ENCODE peak calls at places on chromosomes 5 and 9, in four cellular contexts. Q is HCT116, D is K562, A is ovary. P is an unnamed sample.

GRCh38 chr9:4781408-4781807 is 11.3 kb upstream of the RCL1 start:
- DNase-seq in A (no peak), Q (no peak), D (no peak), P (no peak)

GRCh38 chr9:134210511-134210907 is 46.1 kb upstream of the RNU6ATAC start:
- DNase-seq in D (no peak), A (peak), Q (no peak), P (no peak)

GRCh38 chr5:65262094-65262493 is 219.6 kb downstream of the ADAMTS6 start:
- DNase-seq in D (peak), Q (no peak), A (peak), P (no peak)

GRCh38 chr5:109917154-109917546 is 227.4 kb downstream of the MAN2A1 start:
- DNase-seq in D (no peak), Q (no peak), A (no peak), P (no peak)

GRCh38 chr5:125262782-125263181 is 516.3 kb upstream of the ZNF608 start:
- DNase-seq in A (no peak), Q (no peak), D (no peak), P (no peak)

GRCh38 chr9:4077499-4078102 is 222.3 kb downstream of the GLIS3 start:
- DNase-seq in D (peak), Q (peak), A (peak), P (peak)

GRCh38 chr9:105879181-105879580 is 184.8 kb downstream of the TMEM38B start:
- DNase-seq in A (no peak), Q (no peak), D (peak), P (no peak)

GRCh38 chr9:70602364-70603019 is 188.0 kb upstream of the KLF9 start:
- DNase-seq in A (peak), Q (peak), D (peak), P (peak)

GRCh38 chr9:11414241-11414640 is 801.4 kb upstream of the PTPRD start:
- DNase-seq in Q (no peak), A (no peak), D (no peak), P (no peak)

GRCh38 chr5:1555011-1555807 is 31.4 kb upstream of the LPCAT1 start:
- DNase-seq in A (no peak), Q (peak), D (no peak), P (no peak)

GRCh38 chr9:113187935-113188595 is 33.0 kb downstream of the FKBP15 start:
- DNase-seq in D (no peak), A (no peak), Q (peak), P (no peak)

GRCh38 chr5:10275460-10275859 is 25.4 kb downstream of the CCT5 start:
- DNase-seq in D (no peak), Q (no peak), A (no peak), P (no peak)

GRCh38 chr5:73447234-73448071 is 1.1 kb downstream of the FOXD1 start:
- DNase-seq in Q (no peak), D (peak), A (peak), P (peak)

GRCh38 chr5:26034813-26035212 is 1003.6 kb downstream of the CDH9 start:
- DNase-seq in D (no peak), A (no peak), Q (no peak), P (no peak)

GRCh38 chr5:146667633-146668032 is 151.6 kb upstream of the GPR151 start:
- DNase-seq in Q (no peak), A (no peak), D (no peak), P (no peak)
- TF ChIP-seq POLR2A in Q (no peak), A (no peak), D (no peak), P (no peak)

DNA sequence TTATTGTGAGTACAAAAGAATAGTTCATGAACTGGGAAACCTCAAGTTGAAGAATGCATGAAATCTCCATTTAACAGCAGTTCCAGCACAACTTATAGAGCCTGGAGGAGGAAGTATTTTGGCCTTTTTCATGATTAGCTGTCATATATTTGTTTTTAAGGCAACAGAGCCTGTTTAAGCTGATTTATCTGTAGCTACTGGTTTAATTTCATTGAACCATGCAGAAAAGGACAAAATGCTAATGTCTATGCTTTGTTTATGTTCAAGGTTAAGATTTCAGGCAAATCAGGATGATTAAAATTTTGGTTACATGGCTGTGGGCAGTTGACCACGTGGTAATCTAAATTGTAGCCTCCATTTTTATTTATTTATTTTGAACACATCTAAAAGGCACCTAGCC is 12.1 kb downstream of the SPINK1 start:
- DNase-seq in Q (no peak), A (no peak), D (no peak), P (no peak)
- TF ChIP-seq POLR2A in Q (no peak), A (no peak), D (no peak), P (no peak)

GRCh38 chr5:171680485-171680884 is 105.1 kb upstream of the SMIM23 start:
- DNase-seq in D (peak), A (no peak), Q (no peak), P (no peak)

GRCh38 chr5:171681667-171682066 is 104.0 kb upstream of the SMIM23 start:
- DNase-seq in A (no peak), Q (no peak), D (no peak), P (no peak)

GRCh38 chr5:171682801-171683200 is 102.8 kb upstream of the SMIM23 start:
- DNase-seq in Q (no peak), D (no peak), A (no peak), P (no peak)

GRCh38 chr5:171678631-171679030 is 107.0 kb upstream of the SMIM23 start:
- DNase-seq in A (no peak), D (no peak), Q (no peak), P (no peak)

DNA sequence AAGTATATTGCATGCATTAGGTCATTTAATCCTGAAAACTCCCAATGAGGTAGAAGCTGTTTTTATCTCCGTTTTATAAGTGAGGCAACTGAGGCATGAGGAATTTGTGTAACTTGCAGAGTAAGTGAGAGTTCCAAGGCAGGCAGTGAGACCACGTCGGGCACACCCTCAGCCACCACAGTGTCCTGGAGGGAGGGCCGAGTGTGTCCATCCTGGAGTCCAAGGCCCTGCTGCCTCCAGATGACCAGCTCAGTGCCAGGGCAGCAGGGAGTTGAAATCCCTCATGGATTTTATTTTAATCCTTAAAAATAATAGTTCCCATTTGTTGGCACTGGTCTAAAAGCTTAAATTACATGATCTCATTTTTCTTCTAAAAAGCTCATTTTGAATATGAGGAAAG is 104.6 kb upstream of the SMIM23 start:
- DNase-seq in A (no peak), Q (no peak), D (no peak), P (no peak)
- TF ChIP-seq POLR2A in A (no peak), Q (no peak), D (no peak), P (no peak)

GRCh38 chr5:76402880-76403712 is at the start of gene IQGAP2:
- DNase-seq in D (peak), A (peak), Q (peak), P (peak)
- TF ChIP-seq POLR2A in D (peak), A (no peak), Q (no peak), P (peak)